ENCODE peak calls at places on chromosomes 12 and 14, in eight cellular contexts. E is GM12878, S is sigmoid colon, U is A549, B is tibial nerve, F is K562, D is stomach, Q is transverse colon. W is an unnamed sample.

GRCh38 chr14:96565811-96566210 is 63.6 kb downstream of the PAPOLA start:
- DNase-seq in E (no peak), S (no peak), U (no peak), B (no peak), F (no peak), D (no peak), Q (no peak), W (no peak)

GRCh38 chr12:81296556-81297305 is 218.9 kb downstream of the ACSS3 start:
- DNase-seq in E (no peak), S (no peak), U (peak; percentile 10), B (no peak), F (no peak), D (no peak), Q (no peak), W (no peak)

GRCh38 chr12:44709166-44709565 is 166.9 kb downstream of the NELL2 start:
- DNase-seq in E (no peak), S (no peak), U (no peak), B (no peak), F (no peak), D (no peak), Q (no peak), W (no peak)

GRCh38 chr14:23478109-23478698 is 8.7 kb downstream of the NGDN start:
- DNase-seq in E (peak; percentile 16), S (no peak), U (peak; percentile 71), B (peak; percentile 20), F (peak; percentile 51), D (peak; percentile 68), Q (peak; percentile 51), W (no peak)

GRCh38 chr14:99035268-99035667 is 236.7 kb downstream of the BCL11B start:
- DNase-seq in E (no peak), S (peak; percentile 74), U (no peak), B (peak; percentile 21), F (no peak), D (no peak), Q (peak; percentile 41), W (no peak)

GRCh38 chr14:20194101-20194500 is 3.4 kb downstream of the OR11G2 start:
- DNase-seq in E (no peak), S (no peak), U (no peak), B (no peak), F (no peak), D (no peak), Q (no peak), W (no peak)

GRCh38 chr12:96257550-96258392 is 63.6 kb downstream of the ELK3 start:
- DNase-seq in E (no peak), S (no peak), U (no peak), B (no peak), F (no peak), D (no peak), Q (no peak), W (no peak)

GRCh38 chr14:73723799-73724621 is 9.8 kb upstream of the PNMA1 start:
- DNase-seq in E (no peak), S (peak; percentile 96), U (peak; percentile 78), B (peak; percentile 72), F (no peak), D (peak; percentile 63), Q (no peak), W (no peak)

GRCh38 chr12:90961154-90961553 is 6.2 kb upstream of the CCER1 start:
- DNase-seq in E (no peak), S (no peak), U (no peak), B (no peak), F (no peak), D (no peak), Q (no peak), W (no peak)

GRCh38 chr14:86790408-86791364 is 1202.3 kb downstream of the GALC start:
- DNase-seq in E (no peak), S (no peak), U (no peak), B (no peak), F (no peak), D (no peak), Q (no peak), W (no peak)

GRCh38 chr12:14225064-14225463 is 140.4 kb upstream of the ATF7IP start:
- DNase-seq in E (no peak), S (no peak), U (no peak), B (no peak), F (no peak), D (no peak), Q (no peak), W (no peak)

GRCh38 chr12:50215033-50215432 is 47.9 kb upstream of the CERS5 start:
- DNase-seq in E (no peak), S (no peak), U (no peak), B (no peak), F (no peak), D (no peak), Q (no peak), W (no peak)

GRCh38 chr14:61699092-61699491 is 3.8 kb downstream of the HIF1A start:
- DNase-seq in E (no peak), S (no peak), U (no peak), B (no peak), F (peak; percentile 11), D (no peak), Q (no peak), W (no peak)

GRCh38 chr14:71918955-71919354 is 13.3 kb upstream of the RGS6 start:
- DNase-seq in E (no peak), S (no peak), U (no peak), B (no peak), F (no peak), D (no peak), Q (no peak), W (no peak)

DNA sequence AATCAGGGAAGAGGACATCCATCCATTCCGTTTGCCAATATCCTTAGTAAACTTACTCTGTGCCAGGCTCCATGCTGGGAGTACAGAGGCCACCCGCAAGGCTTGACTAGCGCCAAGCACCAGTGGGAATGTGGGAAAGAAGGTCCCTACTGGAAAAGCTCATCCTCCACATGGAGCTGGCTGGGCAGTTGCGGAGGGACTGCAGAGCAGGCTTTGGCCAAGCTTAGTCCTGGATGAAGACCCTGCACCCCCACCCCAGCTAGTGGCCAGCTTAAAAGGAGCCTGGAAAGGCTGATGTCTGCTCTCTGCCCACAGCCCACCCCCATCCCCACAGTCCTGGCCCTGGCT is 22.3 kb upstream of the EIF2B2 start:
- DNase-seq in E (no peak), S (no peak), U (no peak), B (no peak), F (no peak), D (no peak), Q (no peak), W (no peak)
- H3K27ac ChIP-seq in E (no peak overlapping the region), S (no peak overlapping the region), U (no peak overlapping the region), B (peak overlapping the region; percentile 55), F (no peak overlapping the region), D (no peak overlapping the region), Q (no peak overlapping the region), W (no peak overlapping the region)

DNA sequence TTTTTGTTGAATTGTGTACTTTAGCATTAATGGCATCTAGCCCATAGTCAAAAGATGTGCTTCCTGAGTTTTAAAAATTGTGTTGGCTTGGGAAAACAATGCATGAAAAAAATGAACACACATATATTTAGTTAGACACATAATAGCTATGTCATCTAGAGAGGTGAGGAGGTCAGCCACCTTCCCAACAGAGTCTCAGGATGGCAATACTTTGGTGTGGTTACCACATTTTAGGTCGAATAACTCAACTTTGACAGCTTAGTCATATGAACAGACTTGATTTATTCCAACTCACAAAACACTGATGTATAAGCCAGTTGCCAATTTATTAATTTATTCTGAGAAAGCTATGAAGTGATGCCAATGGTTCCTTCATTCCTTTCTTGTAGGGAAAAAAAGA is 114.0 kb downstream of the ETNK1 start:
- DNase-seq in E (no peak), S (no peak), U (no peak), B (no peak), F (no peak), D (no peak), Q (no peak), W (no peak)
- TF ChIP-seq EP300 in E (no peak), S (no peak), U (no peak), B (no peak), F (no peak), D (no peak), Q (no peak), W (no peak)

DNA sequence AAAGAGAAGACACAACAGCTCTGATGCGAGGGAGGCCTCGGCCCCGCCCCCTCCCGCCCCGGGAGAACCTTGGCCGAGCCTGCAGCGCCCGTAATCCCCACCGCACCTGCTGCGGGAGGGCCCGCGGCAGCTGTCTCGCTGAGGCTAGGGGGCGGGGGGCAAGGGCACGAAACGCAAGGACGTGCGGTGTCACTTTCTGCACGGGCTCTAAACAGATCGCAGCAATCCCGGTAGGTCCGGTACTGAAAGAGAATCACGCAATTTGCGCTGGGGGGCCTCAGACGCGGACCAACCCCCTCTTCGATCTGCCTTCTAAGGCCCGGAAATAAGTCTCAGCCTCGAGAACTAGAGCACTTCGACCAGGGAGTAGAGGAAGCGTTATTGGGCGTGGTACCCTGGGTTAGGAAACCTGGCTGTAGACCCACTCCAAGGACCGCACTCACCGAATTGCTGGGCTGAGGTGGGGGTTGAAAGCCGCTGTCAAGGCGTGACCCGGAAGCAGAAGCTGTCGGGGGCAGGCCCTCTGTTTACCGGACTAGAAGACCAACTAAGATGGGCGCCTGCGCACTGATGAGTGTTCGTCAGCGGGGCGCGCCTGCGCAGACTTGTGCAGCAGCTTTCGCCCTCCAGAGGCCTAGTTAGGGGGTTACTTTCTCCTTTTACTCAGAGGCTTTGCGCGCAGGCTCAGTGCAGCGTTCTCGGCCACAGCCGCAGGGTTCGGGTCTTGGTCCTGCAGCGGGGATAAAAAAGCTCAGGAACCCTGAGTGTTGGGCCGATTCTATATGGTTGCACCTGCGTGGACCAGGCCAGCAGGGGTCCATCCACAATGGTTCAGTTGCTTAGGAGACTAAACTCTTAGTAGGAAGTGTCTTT is at the start of gene ASB8:
- DNase-seq in E (peak; percentile 98), S (peak; percentile 100), U (peak; percentile 99), B (peak; percentile 97), F (peak; percentile 99), D (peak; percentile 99), Q (peak; percentile 99), W (peak; percentile 99)
- TF ChIP-seq POLR2A in E (peak; percentile 82), S (no peak), U (peak; percentile 36), B (peak; percentile 65), F (peak; percentile 73), D (no peak), Q (peak; percentile 53), W (no peak)

GRCh38 chr12:6112004-6112403 is 12.5 kb downstream of the VWF start:
- DNase-seq in E (no peak), S (no peak), U (no peak), B (no peak), F (no peak), D (no peak), Q (no peak), W (no peak)

GRCh38 chr12:6115389-6115788 is 9.1 kb downstream of the VWF start:
- DNase-seq in E (no peak), S (no peak), U (no peak), B (no peak), F (no peak), D (no peak), Q (no peak), W (no peak)

GRCh38 chr12:6113691-6114475 is 10.6 kb downstream of the VWF start:
- DNase-seq in E (no peak), S (no peak), U (no peak), B (no peak), F (no peak), D (no peak), Q (no peak), W (peak; percentile 29)

GRCh38 chr12:6116481-6117021 is 7.9 kb downstream of the VWF start:
- DNase-seq in E (no peak), S (no peak), U (peak; percentile 37), B (no peak), F (no peak), D (no peak), Q (no peak), W (no peak)

DNA sequence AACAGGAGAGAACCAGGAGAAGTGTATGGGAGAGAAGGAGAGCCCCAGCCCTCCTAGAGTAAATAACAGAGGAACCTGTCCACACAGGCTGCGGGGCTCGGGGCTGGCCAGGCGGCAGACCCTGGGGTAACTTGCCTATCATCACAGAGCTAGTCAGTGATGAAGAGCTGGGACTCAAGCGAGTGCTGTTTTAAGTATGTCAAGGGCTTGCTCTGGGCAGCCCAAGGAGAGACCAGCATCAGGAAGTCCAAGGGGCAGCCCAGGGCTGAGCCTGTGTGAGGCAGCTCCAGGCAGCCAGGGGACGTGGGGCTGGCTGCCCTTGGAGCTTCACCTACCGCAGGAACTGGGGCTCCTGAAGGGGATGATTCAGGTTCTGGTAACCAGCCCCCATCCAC is 10.0 kb downstream of the VWF start:
- DNase-seq in E (no peak), S (no peak), U (no peak), B (no peak), F (no peak), D (no peak), Q (no peak), W (no peak)
- H3K27ac ChIP-seq in E (no peak overlapping the region), S (peak overlapping the region; percentile 45), U (no peak overlapping the region), B (no peak overlapping the region), F (no peak overlapping the region), D (peak overlapping the region; percentile 58), Q (peak overlapping the region; percentile 17), W (no peak overlapping the region)

W was measured in suprapubic skin.